ENCODE peak calls at places on chromosomes 3 and 15, in seven cellular contexts. U is stimulated activated CD4-positive, alpha-beta T cell treated with anti-CD3 and anti-CD28 coated beads, TNF-alpha, amount 100 ng/mL, for 1 hour; Q is heart right ventricle; P is astrocyte of the spinal cord; I is stimulated activated CD8-positive, alpha-beta memory T cell treated with anti-CD3 and anti-CD28 coated beads, Interleukin-12 subunit alpha, Interleukin-12 subunit beta, amount 100 ng/mL, for 4 hours; N is activated T-helper 1 cell treated with Interleukin-2 at 50 U/mL for 16 hours; M is A172. Z is an unnamed sample.

GRCh38 chr15:55016225-55016624 is 180.5 kb downstream of the RSL24D1 start:
- DNase-seq in I (no peak), N (no peak), M (no peak), U (no peak), P (no peak), Q (no peak), Z (no peak)

GRCh38 chr3:54621181-54621580 is 306.7 kb downstream of the LRTM1 start:
- DNase-seq in P (no peak), Q (no peak), N (no peak), I (no peak), M (peak), U (no peak), Z (no peak)

GRCh38 chr3:36362973-36363372 is 17.3 kb upstream of the STAC start:
- DNase-seq in Q (no peak), I (no peak), P (peak), M (peak), U (no peak), N (no peak), Z (no peak)

GRCh38 chr3:10187944-10188343 is 23.2 kb downstream of the IRAK2 start:
- DNase-seq in Q (no peak), P (no peak), U (no peak), N (no peak), I (no peak), M (no peak), Z (no peak)

GRCh38 chr3:12476238-12476897 is 7.9 kb upstream of the TSEN2 start:
- DNase-seq in P (peak), N (no peak), M (peak), U (no peak), Q (no peak), I (no peak), Z (no peak)

GRCh38 chr15:98541519-98541918 is 106.8 kb upstream of the IGF1R start:
- DNase-seq in U (no peak), I (no peak), N (no peak), M (no peak), P (no peak), Q (no peak), Z (no peak)

GRCh38 chr15:84001655-84002054 is 233.9 kb upstream of the GOLGA6L4 start:
- DNase-seq in U (no peak), P (no peak), M (no peak), I (no peak), Q (no peak), N (no peak), Z (no peak)

GRCh38 chr3:142976621-142977398 is 13.3 kb upstream of the PAQR9 start:
- DNase-seq in P (peak), U (no peak), I (no peak), Q (peak), M (peak), N (no peak), Z (no peak)